ENCODE peak calls at places on chromosomes 11 and 22, in four cellular contexts. A, S, Z and Y are unnamed samples.

GRCh38 chr11:78150754-78151153 is 11.3 kb upstream of the ALG8 start:
- DNase-seq in A (no peak), S (no peak), Z (no peak), Y (no peak)

GRCh38 chr22:46619240-46619829 is 851 bp upstream of the GRAMD4 start:
- DNase-seq in A (peak; percentile 85), S (no peak), Z (no peak), Y (no peak)

GRCh38 chr11:45156731-45157130 is 10.3 kb downstream of the PRDM11 start:
- DNase-seq in A (no peak), S (no peak), Z (no peak), Y (no peak)

GRCh38 chr11:40288212-40288803 is 1171.1 kb downstream of the LRRC4C start:
- DNase-seq in A (no peak), S (no peak), Z (no peak), Y (no peak)

GRCh38 chr11:37504925-37505324 is 906.9 kb upstream of the RAG2 start:
- DNase-seq in A (no peak), S (no peak), Z (no peak), Y (no peak)

GRCh38 chr11:32781721-32782120 is 12.7 kb downstream of the CCDC73 start:
- DNase-seq in A (no peak), S (no peak), Z (no peak), Y (no peak)

GRCh38 chr11:1161410-1162152 is 3.8 kb downstream of the MUC5AC start:
- DNase-seq in A (no peak), S (peak; percentile 11), Z (no peak), Y (no peak)

GRCh38 chr11:130388607-130389205 is 39.7 kb downstream of the ADAMTS8 start:
- DNase-seq in A (no peak), S (no peak), Z (no peak), Y (no peak)

GRCh38 chr22:39634530-39635399 is 64.2 kb downstream of the CACNA1I start:
- DNase-seq in A (peak; percentile 20), S (no peak), Z (peak; percentile 78), Y (no peak)

GRCh38 chr11:63567044-63567840 is 4.1 kb upstream of the PLAAT2 start:
- DNase-seq in A (peak; percentile 25), S (no peak), Z (peak; percentile 90), Y (peak; percentile 95)

GRCh38 chr11:133803026-133803425 is 42.3 kb downstream of the SPATA19 start:
- DNase-seq in A (no peak), S (no peak), Z (no peak), Y (no peak)

GRCh38 chr11:33655842-33656600 is 44.6 kb downstream of the C11orf91 start:
- DNase-seq in A (no peak), S (no peak), Z (no peak), Y (peak; percentile 53)

GRCh38 chr11:78929092-78929905 is 354.6 kb upstream of the NARS2 start:
- DNase-seq in A (no peak), S (no peak), Z (no peak), Y (no peak)

GRCh38 chr11:702731-703461 is 3.1 kb upstream of the EPS8L2 start:
- DNase-seq in A (no peak), S (no peak), Z (no peak), Y (no peak)

GRCh38 chr11:74278721-74279148 is 32.7 kb downstream of the P4HA3 start:
- DNase-seq in A (no peak), S (no peak), Z (no peak), Y (no peak)

GRCh38 chr11:66100272-66101037 is 30.4 kb downstream of the PACS1 start:
- DNase-seq in A (peak; percentile 86), S (peak; percentile 26), Z (no peak), Y (no peak)

GRCh38 chr11:33970984-33971466 is 79.1 kb upstream of the LMO2 start:
- DNase-seq in A (peak; percentile 75), S (peak; percentile 56), Z (peak; percentile 86), Y (no peak)

GRCh38 chr11:57340228-57340627 is 2.1 kb downstream of the P2RX3 start:
- DNase-seq in A (no peak), S (no peak), Z (peak; percentile 76), Y (no peak)

GRCh38 chr22:41840216-41840615 is 7.3 kb downstream of the SREBF2 start:
- DNase-seq in A (no peak), S (no peak), Z (no peak), Y (no peak)

GRCh38 chr22:42649261-42650056 is at the start of gene CYB5R3:
- DNase-seq in A (peak; percentile 84), S (peak; percentile 95), Z (peak; percentile 74), Y (no peak)

GRCh38 chr11:336666-337002 is 16.0 kb upstream of the IFITM3 start:
- DNase-seq in A (no peak), S (no peak), Z (no peak), Y (no peak)

GRCh38 chr11:119473901-119474681 is 51.1 kb upstream of the THY1 start:
- DNase-seq in A (no peak), S (no peak), Z (no peak), Y (no peak)

GRCh38 chr11:85823816-85824215 is 12.9 kb upstream of the SYTL2 start:
- DNase-seq in A (no peak), S (no peak), Z (no peak), Y (no peak)

GRCh38 chr11:57124912-57125311 is 56.8 kb upstream of the LRRC55 start:
- DNase-seq in A (no peak), S (no peak), Z (no peak), Y (no peak)

GRCh38 chr11:13289081-13289480 is 11.5 kb downstream of the BMAL1 start:
- DNase-seq in A (no peak), S (no peak), Z (no peak), Y (no peak)

GRCh38 chr11:1194231-1194976 is 28.5 kb upstream of the MUC5B start:
- DNase-seq in A (no peak), S (no peak), Z (no peak), Y (no peak)

GRCh38 chr22:48738204-48738980 is 1089.3 kb downstream of the BRD1 start:
- DNase-seq in A (no peak), S (no peak), Z (no peak), Y (no peak)

GRCh38 chr22:24429411-24430365 is 2.3 kb downstream of the ADORA2A start:
- DNase-seq in A (peak; percentile 75), S (no peak), Z (no peak), Y (no peak)

GRCh38 chr11:61375709-61376108 is 13.5 kb downstream of the TMEM138 start:
- DNase-seq in A (no peak), S (no peak), Z (no peak), Y (no peak)

GRCh38 chr11:825366-826231 is 2.1 kb upstream of the CRACR2B start:
- DNase-seq in A (no peak), S (no peak), Z (no peak), Y (no peak)

GRCh38 chr11:81907996-81908395 is 825.7 kb downstream of the FAM181B start:
- DNase-seq in A (no peak), S (no peak), Z (no peak), Y (no peak)

GRCh38 chr11:116099541-116099940 is 595.3 kb upstream of the CADM1 start:
- DNase-seq in A (no peak), S (no peak), Z (no peak), Y (no peak)

GRCh38 chr11:35011944-35012343 is 95.5 kb downstream of the PDHX start:
- DNase-seq in A (no peak), S (no peak), Z (no peak), Y (no peak)

GRCh38 chr11:115194798-115195101 is 309.5 kb downstream of the CADM1 start:
- DNase-seq in A (no peak), S (no peak), Z (no peak), Y (peak; percentile 21)

GRCh38 chr22:17844150-17844549 is 69.9 kb upstream of the BID start:
- DNase-seq in A (no peak), S (no peak), Z (no peak), Y (no peak)

GRCh38 chr11:6216501-6216900 is 11.1 kb downstream of the C11orf42 start:
- DNase-seq in A (no peak), S (no peak), Z (no peak), Y (no peak)
- TF ChIP-seq SPI1 in A (no peak), S (no peak), Z (no peak), Y (no peak)

GRCh38 chr11:124807660-124808270 is 7.6 kb upstream of the MSANTD2 start:
- DNase-seq in A (no peak), S (no peak), Z (peak; percentile 15), Y (no peak)
- TF ChIP-seq SPI1 in A (no peak), S (no peak), Z (no peak), Y (no peak)

GRCh38 chr11:67418476-67419281 is 3.2 kb downstream of the CARNS1 start:
- DNase-seq in A (peak; percentile 74), S (no peak), Z (no peak), Y (no peak)
- TF ChIP-seq SPI1 in A (peak; percentile 97), S (peak; percentile 83), Z (peak; percentile 63), Y (peak; percentile 85)

GRCh38 chr11:91141655-91142054 is 918.8 kb upstream of the CHORDC1 start:
- DNase-seq in A (no peak), S (no peak), Z (no peak), Y (no peak)

GRCh38 chr11:91133361-91133760 is 910.5 kb upstream of the CHORDC1 start:
- DNase-seq in A (no peak), S (no peak), Z (no peak), Y (no peak)

GRCh38 chr11:91136631-91137030 is 913.8 kb upstream of the CHORDC1 start:
- DNase-seq in A (no peak), S (no peak), Z (no peak), Y (no peak)
- TF ChIP-seq SPI1 in A (no peak), S (no peak), Z (no peak), Y (no peak)

GRCh38 chr22:50170453-50171318 is at the start of gene PANX2:
- DNase-seq in A (no peak), S (no peak), Z (no peak), Y (no peak)
- TF ChIP-seq SPI1 in A (no peak), S (no peak), Z (no peak), Y (no peak)